ENCODE peak calls at places on chromosomes 16 and 17, in eight cellular contexts. G is H1, J is adrenal gland, U is endothelial cell of umbilical vein, L is A549, P is heart left ventricle, H is K562, B is stomach. Z is an unnamed sample. For H3K4me1, the result is how much of the 10 kb centered on the place peaks cover.

GRCh38 chr16:82031116-82032084 is 3.7 kb upstream of the HSD17B2 start:
- DNase-seq in H (peak), P (no peak), B (no peak), L (peak), U (peak), J (peak), G (no peak), Z (no peak)

GRCh38 chr16:5502467-5502869 is 404.9 kb upstream of the EEF2KMT start:
- DNase-seq in U (no peak), J (no peak), B (no peak), L (peak), P (no peak), G (peak), H (peak), Z (no peak)

GRCh38 chr16:88856122-88856827 is 472 bp downstream of the GALNS start:
- DNase-seq in U (no peak), H (peak), L (no peak), G (no peak), J (no peak), P (peak), B (no peak), Z (no peak)

GRCh38 chr17:44543213-44543904 is 13.9 kb upstream of the FZD2 start:
- DNase-seq in H (no peak), L (peak), J (no peak), U (no peak), B (no peak), G (peak), P (no peak), Z (no peak)

GRCh38 chr17:17384961-17385360 is 81.8 kb downstream of the NT5M start:
- DNase-seq in G (no peak), H (no peak), U (no peak), B (no peak), L (no peak), P (no peak), J (no peak), Z (no peak)

GRCh38 chr17:57861000-57861736 is 11.3 kb upstream of the MRPS23 start:
- DNase-seq in L (peak), H (peak), B (peak), U (peak), P (peak), J (peak), G (no peak), Z (peak)

GRCh38 chr16:82753821-82754220 is 127.1 kb downstream of the CDH13 start:
- DNase-seq in P (no peak), U (no peak), L (no peak), H (no peak), B (no peak), J (no peak), G (no peak), Z (no peak)

GRCh38 chr17:69235338-69236058 is 6.9 kb upstream of the ABCA10 start:
- DNase-seq in P (peak), H (peak), G (peak), B (peak), L (peak), U (peak), J (peak), Z (peak)

GRCh38 chr16:54248863-54249710 is 37.5 kb downstream of the IRX3 start:
- DNase-seq in U (no peak), B (no peak), H (no peak), L (no peak), G (no peak), P (no peak), J (no peak), Z (no peak)

GRCh38 chr16:67653131-67654068 is 6.7 kb downstream of the ACD start:
- DNase-seq in J (no peak), L (no peak), U (no peak), H (no peak), G (no peak), P (no peak), B (no peak), Z (no peak)

GRCh38 chr17:74305865-74306654 is 20.0 kb upstream of the KIF19 start:
- DNase-seq in H (no peak), G (no peak), P (no peak), J (no peak), U (no peak), B (no peak), L (peak), Z (no peak)

GRCh38 chr17:57288034-57288752 is 31.9 kb downstream of the MSI2 start:
- DNase-seq in J (peak), H (peak), G (no peak), U (no peak), B (no peak), L (no peak), P (peak), Z (no peak)

GRCh38 chr17:72254808-72255449 is 134.1 kb downstream of the SOX9 start:
- DNase-seq in U (no peak), P (no peak), B (no peak), H (no peak), J (no peak), L (no peak), G (no peak), Z (no peak)

GRCh38 chr17:45948498-45948880 is 50.6 kb upstream of the STH start:
- DNase-seq in G (no peak), H (no peak), P (no peak), J (no peak), L (no peak), B (no peak), U (no peak), Z (no peak)

GRCh38 chr17:74190154-74190553 is 13.3 kb upstream of the RPL38 start:
- DNase-seq in P (no peak), G (no peak), L (peak), J (no peak), B (no peak), U (peak), H (peak), Z (no peak)

GRCh38 chr17:79933863-79934652 is 94.8 kb upstream of the CBX4 start:
- DNase-seq in J (peak), H (no peak), G (no peak), P (no peak), U (peak), L (peak), B (peak), Z (peak)

GRCh38 chr17:83195330-83196087 is 116.1 kb downstream of the METRNL start:
- DNase-seq in U (no peak), P (peak), B (peak), L (no peak), J (no peak), H (no peak), G (no peak), Z (no peak)

GRCh38 chr17:57998234-57998746 is 8.8 kb downstream of the SRSF1 start:
- DNase-seq in P (no peak), U (no peak), L (no peak), H (no peak), J (no peak), G (no peak), B (no peak), Z (no peak)

GRCh38 chr16:3769942-3770341 is 52.6 kb upstream of the TRAP1 start:
- DNase-seq in H (no peak), P (no peak), J (no peak), U (no peak), L (no peak), G (no peak), B (no peak), Z (no peak)

GRCh38 chr16:50210266-50211038 is 55.9 kb upstream of the ADCY7 start:
- DNase-seq in H (peak), B (peak), U (peak), J (peak), P (peak), L (peak), G (peak), Z (peak)

GRCh38 chr16:46620265-46621005 is 744 bp downstream of the SHCBP1 start:
- DNase-seq in H (peak), L (peak), B (no peak), G (no peak), J (no peak), U (peak), P (no peak), Z (no peak)

GRCh38 chr17:61382796-61383688 is 16.6 kb upstream of the TBX2 start:
- DNase-seq in H (no peak), L (no peak), B (no peak), U (no peak), P (no peak), G (no peak), J (no peak), Z (peak)

GRCh38 chr16:242281-242680 is 7.7 kb downstream of the FAM234A start:
- DNase-seq in U (no peak), B (no peak), G (no peak), H (no peak), J (no peak), L (no peak), P (peak), Z (no peak)

GRCh38 chr17:58666858-58667267 is 25.0 kb downstream of the TEX14 start:
- DNase-seq in G (no peak), U (peak), B (peak), P (peak), J (peak), L (peak), H (peak), Z (peak)

GRCh38 chr17:10618202-10618635 is 38.9 kb downstream of the MYH3 start:
- DNase-seq in P (peak), U (peak), G (peak), B (peak), L (peak), H (peak), J (peak), Z (peak)

GRCh38 chr17:48626202-48626469 is at the start of gene HOXB9:
- DNase-seq in P (no peak), B (no peak), U (no peak), J (no peak), H (no peak), G (no peak), L (no peak), Z (no peak)

GRCh38 chr16:87507351-87508069 is 14.7 kb upstream of the ZCCHC14 start:
- DNase-seq in L (no peak), P (no peak), J (no peak), H (no peak), G (no peak), B (no peak), U (peak), Z (no peak)

GRCh38 chr16:85484337-85485295 is 128.5 kb upstream of the GSE1 start:
- DNase-seq in G (no peak), L (no peak), H (no peak), J (no peak), B (peak), P (no peak), U (no peak), Z (no peak)

GRCh38 chr16:70682239-70683145 is 3.4 kb downstream of the MTSS2 start:
- DNase-seq in G (no peak), J (no peak), H (no peak), B (no peak), L (no peak), P (peak), U (no peak), Z (no peak)

GRCh38 chr16:70679653-70680494 is 6.0 kb downstream of the MTSS2 start:
- DNase-seq in H (no peak), U (no peak), B (no peak), J (no peak), L (no peak), G (no peak), P (peak), Z (no peak)

GRCh38 chr16:70680495-70681381 is 5.1 kb downstream of the MTSS2 start:
- DNase-seq in J (no peak), U (no peak), G (no peak), L (no peak), H (no peak), B (no peak), P (no peak), Z (no peak)

GRCh38 chr16:70683146-70683944 is 2.5 kb downstream of the MTSS2 start:
- DNase-seq in H (no peak), B (no peak), L (no peak), U (no peak), P (peak), J (no peak), G (no peak), Z (no peak)

DNA sequence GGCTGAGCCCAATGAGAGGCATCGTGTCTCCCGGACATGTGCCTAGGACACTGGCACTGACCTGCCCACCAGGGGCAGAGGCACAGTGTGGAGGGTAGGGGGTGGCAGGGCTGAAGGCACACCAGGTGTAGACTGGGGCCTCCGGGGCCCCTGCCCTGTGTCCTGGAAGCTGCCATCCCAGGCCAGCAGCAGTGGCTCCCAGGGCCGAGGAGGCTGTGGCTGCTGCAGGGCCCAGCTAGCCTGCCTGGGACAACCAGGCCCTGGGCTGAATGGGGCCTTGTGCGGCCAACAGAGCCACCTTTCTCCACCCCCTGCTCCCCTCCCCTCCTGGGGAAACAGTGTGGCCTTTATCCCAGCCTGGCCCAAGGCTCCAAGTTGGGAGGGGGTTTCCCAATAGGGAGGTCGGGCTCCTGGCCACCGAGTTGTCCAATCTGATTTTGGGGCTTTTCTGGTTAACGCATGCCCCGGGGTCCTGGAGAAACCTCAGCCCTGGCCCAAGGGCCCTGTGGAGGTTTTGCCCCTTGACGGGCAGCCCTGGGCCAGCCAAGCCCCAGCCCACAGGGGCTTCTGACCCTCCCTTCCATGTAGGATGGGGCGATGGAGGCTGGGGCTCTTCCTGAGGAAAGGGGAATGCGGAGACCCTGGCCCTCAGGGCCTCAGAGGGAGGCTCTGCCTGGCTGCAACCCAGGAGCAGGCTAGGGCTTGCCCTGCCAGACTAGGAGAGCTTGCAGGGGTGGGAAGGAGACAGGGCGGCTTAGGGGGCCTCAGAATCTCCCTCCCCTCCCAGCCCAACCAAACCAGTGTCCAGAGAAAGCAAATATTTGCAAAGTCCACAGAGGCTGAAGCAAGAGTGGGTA is 4.2 kb downstream of the MTSS2 start:
- DNase-seq in G (no peak), P (peak), U (no peak), H (no peak), J (no peak), B (no peak), L (no peak), Z (no peak)
- H3K4me1 ChIP-seq in G (under half), P (half or more), U (under half), H (half or more), J (under half), B (half or more), L (half or more), Z (under half)

DNA sequence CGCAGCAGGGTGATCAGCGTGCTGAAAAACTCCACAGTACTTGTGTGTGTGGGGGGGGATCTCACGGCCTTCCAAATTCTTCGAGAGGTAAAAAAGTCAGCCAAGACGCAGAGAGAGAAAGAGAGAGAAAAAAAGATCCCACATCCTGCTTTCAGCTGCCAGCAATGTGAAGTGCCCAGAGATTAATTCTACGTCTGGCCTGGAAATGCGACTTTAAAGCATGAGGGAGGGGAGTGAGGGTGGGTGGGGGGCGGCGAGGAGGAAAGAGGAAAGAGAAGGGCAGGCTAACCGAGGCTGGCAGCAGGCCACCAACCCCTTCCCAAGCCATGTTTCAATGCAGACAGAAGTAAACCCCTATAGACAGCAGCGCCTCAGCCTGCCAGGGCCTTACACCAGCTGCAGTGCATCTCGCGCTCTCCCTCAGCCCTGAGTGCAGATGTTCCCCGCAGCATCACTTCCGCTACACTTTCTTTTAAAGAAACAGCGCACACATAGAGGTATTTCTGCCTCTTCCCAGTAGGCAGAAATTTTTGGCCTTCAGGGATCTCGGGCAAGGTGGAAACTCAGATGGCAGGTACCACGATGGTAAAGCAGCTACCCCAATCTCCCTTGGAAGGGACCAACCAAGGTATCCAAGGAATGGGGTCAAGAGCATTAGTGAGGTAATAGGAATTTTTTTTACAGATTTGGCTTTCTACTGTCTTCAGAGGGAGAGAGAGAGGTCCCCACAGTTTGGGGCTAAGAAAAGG is 87.8 kb downstream of the SMG6 start:
- DNase-seq in P (peak), H (no peak), B (peak), J (peak), U (peak), G (no peak), L (no peak), Z (peak)
- TF ChIP-seq POLR2A in P (no peak), H (no peak), B (no peak), J (peak), U (peak), G (no peak), L (no peak), Z (peak)

GRCh38 chr17:39092672-39093250 is 58.7 kb downstream of the PLXDC1 start:
- DNase-seq in G (no peak), J (no peak), H (no peak), P (no peak), L (no peak), U (no peak), B (no peak), Z (no peak)

GRCh38 chr17:39090832-39091622 is 60.4 kb downstream of the PLXDC1 start:
- DNase-seq in B (no peak), P (no peak), G (no peak), H (no peak), J (no peak), U (no peak), L (no peak), Z (no peak)

GRCh38 chr17:39095309-39095686 is 56.1 kb downstream of the PLXDC1 start:
- DNase-seq in L (no peak), U (no peak), G (no peak), B (no peak), H (no peak), J (no peak), P (no peak), Z (no peak)

GRCh38 chr17:39094607-39095308 is 56.7 kb downstream of the PLXDC1 start:
- DNase-seq in J (no peak), P (no peak), G (no peak), B (no peak), L (no peak), U (no peak), H (no peak), Z (no peak)

GRCh38 chr17:39090400-39090799 is 61.0 kb downstream of the PLXDC1 start:
- DNase-seq in J (no peak), G (no peak), H (no peak), B (no peak), L (no peak), U (no peak), P (no peak), Z (no peak)
- H3K4me1 ChIP-seq in J (under half), G (under half), H (under half), B (under half), L (under half), U (under half), P (under half), Z (under half)

GRCh38 chr17:8865811-8866210 is 1.7 kb downstream of the PIK3R6 start:
- DNase-seq in J (no peak), U (no peak), B (no peak), G (no peak), L (no peak), P (no peak), H (no peak), Z (no peak)

GRCh38 chr17:8869416-8869815 is 1.9 kb upstream of the PIK3R6 start:
- DNase-seq in G (no peak), P (no peak), J (no peak), L (no peak), B (no peak), H (no peak), U (no peak), Z (peak)

GRCh38 chr17:8868529-8868951 is 1.1 kb upstream of the PIK3R6 start:
- DNase-seq in B (no peak), P (no peak), L (no peak), J (no peak), H (no peak), G (no peak), U (no peak), Z (no peak)

GRCh38 chr17:8868092-8868491 is 618 bp upstream of the PIK3R6 start:
- DNase-seq in G (no peak), U (no peak), B (no peak), H (no peak), L (no peak), J (no peak), P (no peak), Z (no peak)

GRCh38 chr17:8867361-8867981 is at the start of gene PIK3R6:
- DNase-seq in H (no peak), L (no peak), G (no peak), J (no peak), B (no peak), U (no peak), P (no peak), Z (peak)
- TF ChIP-seq POLR2A in H (no peak), L (no peak), G (no peak), J (no peak), B (no peak), U (no peak), P (no peak), Z (no peak)

GRCh38 chr16:56950051-56950450 is 11.7 kb upstream of the CETP start:
- DNase-seq in G (no peak), L (no peak), H (no peak), U (no peak), B (no peak), P (no peak), J (no peak), Z (no peak)
- H3K4me1 ChIP-seq in G (under half), L (under half), H (under half), U (under half), B (under half), P (under half), J (under half), Z (under half)

GRCh38 chr17:16354585-16354984 is 1.3 kb upstream of the CENPV start:
- DNase-seq in B (no peak), P (no peak), G (no peak), L (no peak), U (no peak), J (no peak), H (no peak), Z (no peak)

GRCh38 chr17:16352303-16352837 is 899 bp downstream of the CENPV start:
- DNase-seq in P (no peak), H (peak), G (no peak), B (peak), L (peak), U (peak), J (peak), Z (peak)

GRCh38 chr17:16351831-16352230 is 1.4 kb downstream of the CENPV start:
- DNase-seq in J (no peak), P (no peak), L (no peak), H (no peak), B (no peak), G (no peak), U (no peak), Z (no peak)

GRCh38 chr17:16353702-16354174 is 469 bp upstream of the CENPV start:
- DNase-seq in B (no peak), J (no peak), P (no peak), U (no peak), H (no peak), G (no peak), L (no peak), Z (no peak)

GRCh38 chr17:16352838-16353701 is at the start of gene CENPV:
- DNase-seq in U (peak), L (peak), G (peak), H (peak), B (peak), J (peak), P (peak), Z (peak)
- TF ChIP-seq POLR2A in U (no peak), L (peak), G (peak), H (no peak), B (no peak), J (peak), P (no peak), Z (no peak)

Z was measured in Peyer's patch.